ENCODE peak calls at places on chromosome 9, in nine cellular contexts. A is LoVo; Y is epithelial cell of esophagus; V is bronchial epithelial cell; J is EL; E is mammary epithelial cell; C is stimulated activated CD8-positive, alpha-beta memory T cell treated with anti-CD3 and anti-CD28 coated beads, Interleukin-4, amount 100 ng/mL, for 48 hours; Q is fibroblast of lung; G is H9. I is an unnamed sample.

GRCh38 chr9:108565651-108566378 is 290.0 kb downstream of the ACTL7B start:
- DNase-seq in A (peak), Y (peak), V (peak), J (peak), E (peak), C (peak), Q (peak), G (peak), I (peak)

GRCh38 chr9:18786936-18787658 is 245.9 kb downstream of the SAXO1 start:
- DNase-seq in A (no peak), Y (no peak), V (no peak), J (peak), E (no peak), C (no peak), Q (peak), G (no peak), I (no peak)

GRCh38 chr9:89883401-89884341 is 278.9 kb downstream of the GADD45G start:
- DNase-seq in A (no peak), Y (no peak), V (no peak), J (no peak), E (no peak), C (peak), Q (no peak), G (peak), I (no peak)

GRCh38 chr9:73023025-73023541 is 70.2 kb upstream of the ALDH1A1 start:
- DNase-seq in A (peak), Y (peak), V (peak), J (peak), E (peak), C (peak), Q (peak), G (peak), I (peak)

GRCh38 chr9:17171309-17172094 is 36.7 kb downstream of the CNTLN start:
- DNase-seq in A (no peak), Y (no peak), V (no peak), J (no peak), E (no peak), C (no peak), Q (no peak), G (no peak), I (no peak)

GRCh38 chr9:136345281-136346156 is 18.0 kb downstream of the DNLZ start:
- DNase-seq in A (no peak), Y (peak), V (no peak), J (peak), E (peak), C (no peak), Q (peak), G (peak), I (peak)

GRCh38 chr9:117547321-117547720 is 132.5 kb upstream of the ASTN2 start:
- DNase-seq in A (no peak), Y (no peak), V (no peak), J (no peak), E (no peak), C (no peak), Q (no peak), G (no peak), I (no peak)

GRCh38 chr9:118595719-118596305 is 773.4 kb downstream of the BRINP1 start:
- DNase-seq in A (no peak), Y (peak), V (peak), J (peak), E (peak), C (no peak), Q (peak), G (peak), I (peak)

GRCh38 chr9:136306691-136307208 is 2.9 kb upstream of the CCDC187 start:
- DNase-seq in A (no peak), Y (no peak), V (no peak), J (peak), E (no peak), C (no peak), Q (no peak), G (no peak), I (no peak)

GRCh38 chr9:94829380-94830070 is 103.0 kb downstream of the AOPEP start:
- DNase-seq in A (no peak), Y (no peak), V (no peak), J (no peak), E (no peak), C (no peak), Q (peak), G (no peak), I (no peak)

GRCh38 chr9:135498381-135499126 is 1.9 kb upstream of the MRPS2 start:
- DNase-seq in A (no peak), Y (no peak), V (no peak), J (no peak), E (no peak), C (no peak), Q (no peak), G (no peak), I (no peak)

GRCh38 chr9:97307500-97308163 is at the start of gene CCDC180:
- DNase-seq in A (no peak), Y (peak), V (no peak), J (peak), E (no peak), C (no peak), Q (peak), G (no peak), I (no peak)

GRCh38 chr9:124108216-124108615 is 96.6 kb downstream of the LHX2 start:
- DNase-seq in A (no peak), Y (no peak), V (no peak), J (no peak), E (no peak), C (no peak), Q (no peak), G (no peak), I (no peak)

GRCh38 chr9:114072181-114073140 is 5.6 kb downstream of the AMBP start:
- DNase-seq in A (no peak), Y (peak), V (peak), J (no peak), E (no peak), C (no peak), Q (peak), G (no peak), I (no peak)

GRCh38 chr9:123401879-123402513 is 46.0 kb downstream of the CRB2 start:
- DNase-seq in A (peak), Y (peak), V (peak), J (peak), E (peak), C (peak), Q (peak), G (no peak), I (peak)